ENCODE peak calls at places on chromosome 10, in five cellular contexts. One of them, this sample, is unnamed.
A peak's percentile ranks its signal among the peaks of the same experiment; 100 is the strongest.

GRCh38 chr10:107971411-107971810 is 806.9 kb upstream of the SORCS1 start:
- DNase-seq in AG04450: no peak
- DNase-seq in AG09319: no peak
- DNase-seq in lower leg skin: no peak
- DNase-seq in fibroblast of lung: peak; percentile 57
- DNase-seq in this sample: no peak

GRCh38 chr10:49634053-49634660 is 20.3 kb downstream of the CHAT start:
- DNase-seq in AG04450: no peak
- DNase-seq in AG09319: no peak
- DNase-seq in lower leg skin: peak; percentile 76
- DNase-seq in fibroblast of lung: no peak
- DNase-seq in this sample: no peak

GRCh38 chr10:80964179-80964578 is 426.5 kb downstream of the SH2D4B start:
- DNase-seq in AG04450: no peak
- DNase-seq in AG09319: no peak
- DNase-seq in lower leg skin: no peak
- DNase-seq in fibroblast of lung: no peak
- DNase-seq in this sample: no peak

GRCh38 chr10:103614511-103615158 is 121.1 kb downstream of the NEURL1 start:
- DNase-seq in AG04450: no peak
- DNase-seq in AG09319: no peak
- DNase-seq in lower leg skin: no peak
- DNase-seq in fibroblast of lung: no peak
- DNase-seq in this sample: peak; percentile 41

GRCh38 chr10:6186894-6187256 is 15.9 kb upstream of the PFKFB3 start:
- DNase-seq in AG04450: no peak
- DNase-seq in AG09319: no peak
- DNase-seq in lower leg skin: no peak
- DNase-seq in fibroblast of lung: no peak
- DNase-seq in this sample: no peak

GRCh38 chr10:86642499-86642898 is 11.8 kb upstream of the OPN4 start:
- DNase-seq in AG04450: no peak
- DNase-seq in AG09319: no peak
- DNase-seq in lower leg skin: peak; percentile 53
- DNase-seq in fibroblast of lung: peak; percentile 51
- DNase-seq in this sample: no peak

GRCh38 chr10:74787457-74787856 is 38.9 kb upstream of the KAT6B start:
- DNase-seq in AG04450: no peak
- DNase-seq in AG09319: no peak
- DNase-seq in lower leg skin: no peak
- DNase-seq in fibroblast of lung: no peak
- DNase-seq in this sample: no peak

GRCh38 chr10:90992462-90992861 is 71.6 kb upstream of the ANKRD1 start:
- DNase-seq in AG04450: no peak
- DNase-seq in AG09319: no peak
- DNase-seq in lower leg skin: no peak
- DNase-seq in fibroblast of lung: no peak
- DNase-seq in this sample: no peak

GRCh38 chr10:58715056-58715455 is 202.4 kb downstream of the BICC1 start:
- DNase-seq in AG04450: no peak
- DNase-seq in AG09319: no peak
- DNase-seq in lower leg skin: no peak
- DNase-seq in fibroblast of lung: peak; percentile 81
- DNase-seq in this sample: no peak

GRCh38 chr10:129507216-129507615 is 40.2 kb downstream of the MGMT start:
- DNase-seq in AG04450: no peak
- DNase-seq in AG09319: no peak
- DNase-seq in lower leg skin: peak; percentile 59
- DNase-seq in fibroblast of lung: no peak
- DNase-seq in this sample: no peak

GRCh38 chr10:121511943-121512342 is 86.3 kb downstream of the FGFR2 start:
- DNase-seq in AG04450: no peak
- DNase-seq in AG09319: no peak
- DNase-seq in lower leg skin: no peak
- DNase-seq in fibroblast of lung: no peak
- DNase-seq in this sample: no peak

GRCh38 chr10:78059916-78060315 is 26.3 kb downstream of the RPS24 start:
- DNase-seq in AG04450: no peak
- DNase-seq in AG09319: no peak
- DNase-seq in lower leg skin: no peak
- DNase-seq in fibroblast of lung: no peak
- DNase-seq in this sample: no peak

GRCh38 chr10:84510121-84510520 is 181.7 kb downstream of the CCSER2 start:
- DNase-seq in AG04450: peak; percentile 46
- DNase-seq in AG09319: no peak
- DNase-seq in lower leg skin: no peak
- DNase-seq in fibroblast of lung: peak; percentile 74
- DNase-seq in this sample: no peak

GRCh38 chr10:67606572-67606971 is 89.4 kb downstream of the CTNNA3 start:
- DNase-seq in AG04450: peak; percentile 53
- DNase-seq in AG09319: no peak
- DNase-seq in lower leg skin: no peak
- DNase-seq in fibroblast of lung: peak; percentile 96
- DNase-seq in this sample: no peak

GRCh38 chr10:91642831-91643692 is 10.2 kb upstream of the PPP1R3C start:
- DNase-seq in AG04450: no peak
- DNase-seq in AG09319: no peak
- DNase-seq in lower leg skin: no peak
- DNase-seq in fibroblast of lung: peak; percentile 45
- DNase-seq in this sample: no peak

GRCh38 chr10:77070892-77071595 is 566.6 kb downstream of the KCNMA1 start:
- DNase-seq in AG04450: no peak
- DNase-seq in AG09319: peak; percentile 25
- DNase-seq in lower leg skin: peak; percentile 91
- DNase-seq in fibroblast of lung: no peak
- DNase-seq in this sample: peak; percentile 52

GRCh38 chr10:73446926-73447325 is 13.6 kb upstream of the MSS51 start:
- DNase-seq in AG04450: no peak
- DNase-seq in AG09319: no peak
- DNase-seq in lower leg skin: no peak
- DNase-seq in fibroblast of lung: no peak
- DNase-seq in this sample: no peak

GRCh38 chr10:109426987-109427386 is 496.3 kb downstream of the XPNPEP1 start:
- DNase-seq in AG04450: no peak
- DNase-seq in AG09319: no peak
- DNase-seq in lower leg skin: no peak
- DNase-seq in fibroblast of lung: no peak
- DNase-seq in this sample: no peak

GRCh38 chr10:1041514-1041913 is 7.4 kb downstream of the IDI1 start:
- DNase-seq in AG04450: no peak
- DNase-seq in AG09319: no peak
- DNase-seq in lower leg skin: no peak
- DNase-seq in fibroblast of lung: no peak
- DNase-seq in this sample: no peak

GRCh38 chr10:88455831-88456230 is 127.3 kb downstream of the RNLS start:
- DNase-seq in AG04450: no peak
- DNase-seq in AG09319: no peak
- DNase-seq in lower leg skin: no peak
- DNase-seq in fibroblast of lung: no peak
- DNase-seq in this sample: no peak

GRCh38 chr10:30581779-30582380 is 47.7 kb downstream of the LYZL2 start:
- DNase-seq in AG04450: peak; percentile 30
- DNase-seq in AG09319: peak; percentile 24
- DNase-seq in lower leg skin: no peak
- DNase-seq in fibroblast of lung: peak; percentile 35
- DNase-seq in this sample: no peak

GRCh38 chr10:30368065-30368718 is 19.1 kb upstream of the MTPAP start:
- DNase-seq in AG04450: no peak
- DNase-seq in AG09319: no peak
- DNase-seq in lower leg skin: peak; percentile 87
- DNase-seq in fibroblast of lung: peak; percentile 9
- DNase-seq in this sample: peak; percentile 20

GRCh38 chr10:24589265-24589664 is 134.4 kb downstream of the ARHGAP21 start:
- DNase-seq in AG04450: no peak
- DNase-seq in AG09319: no peak
- DNase-seq in lower leg skin: no peak
- DNase-seq in fibroblast of lung: no peak
- DNase-seq in this sample: no peak

GRCh38 chr10:31707578-31708411 is 220.8 kb downstream of the ARHGAP12 start:
- DNase-seq in AG04450: peak; percentile 13
- DNase-seq in AG09319: peak; percentile 32
- DNase-seq in lower leg skin: no peak
- DNase-seq in fibroblast of lung: peak; percentile 81
- DNase-seq in this sample: peak; percentile 72

GRCh38 chr10:2972216-2972615 is 95.1 kb upstream of the PFKP start:
- DNase-seq in AG04450: no peak
- DNase-seq in AG09319: no peak
- DNase-seq in lower leg skin: no peak
- DNase-seq in fibroblast of lung: no peak
- DNase-seq in this sample: no peak

GRCh38 chr10:98097611-98098010 is 36.8 kb upstream of the R3HCC1L start:
- DNase-seq in AG04450: no peak
- DNase-seq in AG09319: no peak
- DNase-seq in lower leg skin: no peak
- DNase-seq in fibroblast of lung: no peak
- DNase-seq in this sample: no peak

GRCh38 chr10:79072994-79073654 is 4.4 kb downstream of the ZMIZ1 start:
- DNase-seq in AG04450: no peak
- DNase-seq in AG09319: no peak
- DNase-seq in lower leg skin: no peak
- DNase-seq in fibroblast of lung: no peak
- DNase-seq in this sample: no peak

GRCh38 chr10:83991986-83992753 is 147.1 kb upstream of the GHITM start:
- DNase-seq in AG04450: no peak
- DNase-seq in AG09319: no peak
- DNase-seq in lower leg skin: no peak
- DNase-seq in fibroblast of lung: peak; percentile 2
- DNase-seq in this sample: no peak

GRCh38 chr10:44908071-44908709 is 2.9 kb upstream of the TMEM72 start:
- DNase-seq in AG04450: peak; percentile 34
- DNase-seq in AG09319: peak; percentile 32
- DNase-seq in lower leg skin: no peak
- DNase-seq in fibroblast of lung: peak; percentile 20
- DNase-seq in this sample: no peak

GRCh38 chr10:58546137-58546536 is 33.5 kb downstream of the BICC1 start:
- DNase-seq in AG04450: no peak
- DNase-seq in AG09319: no peak
- DNase-seq in lower leg skin: no peak
- DNase-seq in fibroblast of lung: no peak
- DNase-seq in this sample: no peak

GRCh38 chr10:81848514-81848913 is 26.5 kb upstream of the NRG3 start:
- DNase-seq in AG04450: no peak
- DNase-seq in AG09319: no peak
- DNase-seq in lower leg skin: no peak
- DNase-seq in fibroblast of lung: no peak
- DNase-seq in this sample: no peak

GRCh38 chr10:89887406-89887805 is 186.0 kb downstream of the KIF20B start:
- DNase-seq in AG04450: no peak
- DNase-seq in AG09319: no peak
- DNase-seq in lower leg skin: no peak
- DNase-seq in fibroblast of lung: no peak
- DNase-seq in this sample: no peak

GRCh38 chr10:5975641-5976473 is 1.5 kb downstream of the IL15RA start:
- DNase-seq in AG04450: no peak
- DNase-seq in AG09319: peak; percentile 37
- DNase-seq in lower leg skin: peak; percentile 90
- DNase-seq in fibroblast of lung: no peak
- DNase-seq in this sample: peak; percentile 39

GRCh38 chr10:3803295-3803883 is 18.4 kb upstream of the KLF6 start:
- DNase-seq in AG04450: no peak
- DNase-seq in AG09319: no peak
- DNase-seq in lower leg skin: no peak
- DNase-seq in fibroblast of lung: peak; percentile 35
- DNase-seq in this sample: peak; percentile 12

GRCh38 chr10:102480396-102480795 is 22.1 kb downstream of the ACTR1A start:
- DNase-seq in AG04450: no peak
- DNase-seq in AG09319: no peak
- DNase-seq in lower leg skin: no peak
- DNase-seq in fibroblast of lung: no peak
- DNase-seq in this sample: no peak

GRCh38 chr10:76040107-76040829 is 608.8 kb downstream of the LRMDA start:
- DNase-seq in AG04450: no peak
- DNase-seq in AG09319: no peak
- DNase-seq in lower leg skin: no peak
- DNase-seq in fibroblast of lung: no peak
- DNase-seq in this sample: no peak
- TF ChIP-seq CTCF in AG04450: no peak
- TF ChIP-seq CTCF in AG09319: no peak
- TF ChIP-seq CTCF in lower leg skin: no peak
- TF ChIP-seq CTCF in fibroblast of lung: no peak
- TF ChIP-seq CTCF in this sample: no peak

DNA sequence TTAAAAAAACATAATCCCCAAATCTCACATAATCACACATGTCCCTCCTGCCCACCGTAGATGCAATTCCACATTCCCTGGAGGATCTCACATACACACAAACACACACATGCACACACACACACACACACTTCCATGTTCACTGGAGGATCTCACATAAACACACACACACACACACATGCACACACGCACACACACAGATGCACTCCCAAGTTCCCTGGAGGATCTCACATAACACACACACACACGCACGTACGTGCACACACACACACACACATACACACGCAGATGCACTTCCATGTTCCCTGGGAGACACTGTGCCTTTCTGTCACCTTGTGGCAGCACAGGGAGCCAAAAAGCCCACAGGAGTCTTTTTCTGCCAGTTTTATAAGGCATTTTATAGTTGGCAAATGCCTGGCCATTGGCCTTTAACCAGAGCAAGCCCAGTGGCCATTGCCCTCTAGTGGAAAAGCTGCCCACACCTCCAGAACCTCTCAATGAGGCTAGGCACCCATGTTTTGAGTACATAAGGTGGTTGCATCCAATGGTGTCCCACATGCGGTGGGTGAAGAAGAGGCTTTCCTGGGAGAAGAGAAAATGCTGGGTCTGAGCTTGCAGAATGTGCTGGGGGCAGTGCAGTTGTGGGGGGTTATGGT is 115.4 kb upstream of the ACBD5 start:
- DNase-seq in AG04450: no peak
- DNase-seq in AG09319: no peak
- DNase-seq in lower leg skin: no peak
- DNase-seq in fibroblast of lung: no peak
- DNase-seq in this sample: no peak
- TF ChIP-seq CTCF in AG04450: no peak
- TF ChIP-seq CTCF in AG09319: no peak
- TF ChIP-seq CTCF in lower leg skin: no peak
- TF ChIP-seq CTCF in fibroblast of lung: no peak
- TF ChIP-seq CTCF in this sample: no peak

GRCh38 chr10:133274751-133275682 is 1.7 kb downstream of the ADAM8 start:
- DNase-seq in AG04450: no peak
- DNase-seq in AG09319: no peak
- DNase-seq in lower leg skin: no peak
- DNase-seq in fibroblast of lung: peak; percentile 16
- DNase-seq in this sample: no peak
- TF ChIP-seq CTCF in AG04450: no peak
- TF ChIP-seq CTCF in AG09319: no peak
- TF ChIP-seq CTCF in lower leg skin: no peak
- TF ChIP-seq CTCF in fibroblast of lung: no peak
- TF ChIP-seq CTCF in this sample: no peak

GRCh38 chr10:117339979-117340378 is 35.3 kb downstream of the PDZD8 start:
- DNase-seq in AG04450: no peak
- DNase-seq in AG09319: no peak
- DNase-seq in lower leg skin: no peak
- DNase-seq in fibroblast of lung: no peak
- DNase-seq in this sample: no peak
- TF ChIP-seq CTCF in AG04450: no peak
- TF ChIP-seq CTCF in AG09319: no peak
- TF ChIP-seq CTCF in lower leg skin: no peak
- TF ChIP-seq CTCF in fibroblast of lung: no peak
- TF ChIP-seq CTCF in this sample: no peak